ENCODE peak calls at places on chromosome 17, in eight cellular contexts. One of them, this sample, is unnamed.

GRCh38 chr17:34024303-34025178 is 230.5 kb upstream of the CCL2 start:
- DNase-seq in neural progenitor cell: peak
- DNase-seq in fibroblast of mammary gland: no peak
- DNase-seq in AG04450: no peak
- DNase-seq in testis: no peak
- DNase-seq in upper lobe of right lung: no peak
- DNase-seq in suprapubic skin: no peak
- DNase-seq in cardiac muscle cell: no peak
- DNase-seq in this sample: no peak

GRCh38 chr17:21189361-21189760 is 24.6 kb downstream of the TMEM11 start:
- DNase-seq in AG04450: no peak
- DNase-seq in testis: no peak
- DNase-seq in suprapubic skin: no peak
- DNase-seq in cardiac muscle cell: no peak
- DNase-seq in fibroblast of mammary gland: no peak
- DNase-seq in neural progenitor cell: no peak
- DNase-seq in upper lobe of right lung: no peak
- DNase-seq in this sample: no peak

GRCh38 chr17:39997543-39997942 is 16.9 kb downstream of the PSMD3 start:
- DNase-seq in upper lobe of right lung: no peak
- DNase-seq in cardiac muscle cell: no peak
- DNase-seq in neural progenitor cell: no peak
- DNase-seq in fibroblast of mammary gland: no peak
- DNase-seq in AG04450: no peak
- DNase-seq in suprapubic skin: no peak
- DNase-seq in testis: no peak
- DNase-seq in this sample: no peak

GRCh38 chr17:3755335-3756030 is 31.8 kb downstream of the HASPIN start:
- DNase-seq in upper lobe of right lung: no peak
- DNase-seq in fibroblast of mammary gland: no peak
- DNase-seq in AG04450: no peak
- DNase-seq in testis: peak
- DNase-seq in cardiac muscle cell: no peak
- DNase-seq in neural progenitor cell: no peak
- DNase-seq in suprapubic skin: no peak
- DNase-seq in this sample: no peak

GRCh38 chr17:50266384-50267073 is 7.7 kb upstream of the TMEM92 start:
- DNase-seq in suprapubic skin: peak
- DNase-seq in fibroblast of mammary gland: peak
- DNase-seq in upper lobe of right lung: peak
- DNase-seq in cardiac muscle cell: peak
- DNase-seq in neural progenitor cell: no peak
- DNase-seq in testis: peak
- DNase-seq in AG04450: peak
- DNase-seq in this sample: peak

GRCh38 chr17:35486920-35487727 is 38.6 kb upstream of the SLFN13 start:
- DNase-seq in cardiac muscle cell: peak
- DNase-seq in fibroblast of mammary gland: peak
- DNase-seq in suprapubic skin: no peak
- DNase-seq in AG04450: peak
- DNase-seq in testis: no peak
- DNase-seq in neural progenitor cell: no peak
- DNase-seq in upper lobe of right lung: peak
- DNase-seq in this sample: no peak

GRCh38 chr17:73390221-73390620 is 78.4 kb upstream of the CDC42EP4 start:
- DNase-seq in testis: no peak
- DNase-seq in neural progenitor cell: no peak
- DNase-seq in upper lobe of right lung: no peak
- DNase-seq in fibroblast of mammary gland: no peak
- DNase-seq in AG04450: no peak
- DNase-seq in suprapubic skin: no peak
- DNase-seq in cardiac muscle cell: no peak
- DNase-seq in this sample: no peak

GRCh38 chr17:63701477-63702222 is 1.7 kb upstream of the LIMD2 start:
- DNase-seq in fibroblast of mammary gland: no peak
- DNase-seq in suprapubic skin: peak
- DNase-seq in cardiac muscle cell: no peak
- DNase-seq in neural progenitor cell: no peak
- DNase-seq in AG04450: no peak
- DNase-seq in upper lobe of right lung: peak
- DNase-seq in testis: peak
- DNase-seq in this sample: no peak

GRCh38 chr17:75129576-75129975 is 2.0 kb downstream of the NT5C start:
- DNase-seq in testis: no peak
- DNase-seq in cardiac muscle cell: no peak
- DNase-seq in AG04450: no peak
- DNase-seq in suprapubic skin: no peak
- DNase-seq in fibroblast of mammary gland: no peak
- DNase-seq in upper lobe of right lung: no peak
- DNase-seq in neural progenitor cell: no peak
- DNase-seq in this sample: no peak

GRCh38 chr17:16976686-16977550 is 5.0 kb upstream of the TNFRSF13B start:
- DNase-seq in testis: no peak
- DNase-seq in cardiac muscle cell: no peak
- DNase-seq in fibroblast of mammary gland: no peak
- DNase-seq in AG04450: no peak
- DNase-seq in upper lobe of right lung: no peak
- DNase-seq in neural progenitor cell: no peak
- DNase-seq in suprapubic skin: peak
- DNase-seq in this sample: no peak

GRCh38 chr17:49881054-49881402 is 33.2 kb upstream of the TAC4 start:
- DNase-seq in upper lobe of right lung: no peak
- DNase-seq in fibroblast of mammary gland: no peak
- DNase-seq in AG04450: no peak
- DNase-seq in cardiac muscle cell: no peak
- DNase-seq in neural progenitor cell: peak
- DNase-seq in testis: no peak
- DNase-seq in suprapubic skin: no peak
- DNase-seq in this sample: no peak

GRCh38 chr17:42950044-42950783 is 14.0 kb downstream of the AARSD1 start:
- DNase-seq in fibroblast of mammary gland: peak
- DNase-seq in neural progenitor cell: no peak
- DNase-seq in AG04450: peak
- DNase-seq in testis: no peak
- DNase-seq in cardiac muscle cell: no peak
- DNase-seq in suprapubic skin: no peak
- DNase-seq in upper lobe of right lung: no peak
- DNase-seq in this sample: no peak

GRCh38 chr17:27540300-27541105 is 84.3 kb downstream of the KSR1 start:
- DNase-seq in upper lobe of right lung: peak
- DNase-seq in testis: peak
- DNase-seq in suprapubic skin: peak
- DNase-seq in cardiac muscle cell: peak
- DNase-seq in neural progenitor cell: no peak
- DNase-seq in fibroblast of mammary gland: peak
- DNase-seq in AG04450: peak
- DNase-seq in this sample: peak

GRCh38 chr17:73863761-73864535 is 219.7 kb upstream of the SDK2 start:
- DNase-seq in suprapubic skin: no peak
- DNase-seq in neural progenitor cell: no peak
- DNase-seq in testis: no peak
- DNase-seq in fibroblast of mammary gland: no peak
- DNase-seq in AG04450: no peak
- DNase-seq in upper lobe of right lung: no peak
- DNase-seq in cardiac muscle cell: no peak
- DNase-seq in this sample: no peak

GRCh38 chr17:42421479-42422332 is 1.4 kb downstream of the CAVIN1 start:
- DNase-seq in neural progenitor cell: peak
- DNase-seq in AG04450: no peak
- DNase-seq in suprapubic skin: no peak
- DNase-seq in upper lobe of right lung: peak
- DNase-seq in fibroblast of mammary gland: peak
- DNase-seq in cardiac muscle cell: peak
- DNase-seq in testis: no peak
- DNase-seq in this sample: no peak

GRCh38 chr17:52170963-52171572 is 12.6 kb upstream of the CA10 start:
- DNase-seq in testis: peak
- DNase-seq in neural progenitor cell: peak
- DNase-seq in upper lobe of right lung: no peak
- DNase-seq in suprapubic skin: no peak
- DNase-seq in AG04450: no peak
- DNase-seq in cardiac muscle cell: peak
- DNase-seq in fibroblast of mammary gland: peak
- DNase-seq in this sample: no peak

GRCh38 chr17:50261051-50261915 is 13.0 kb upstream of the TMEM92 start:
- DNase-seq in upper lobe of right lung: peak
- DNase-seq in neural progenitor cell: no peak
- DNase-seq in AG04450: no peak
- DNase-seq in testis: no peak
- DNase-seq in suprapubic skin: peak
- DNase-seq in cardiac muscle cell: no peak
- DNase-seq in fibroblast of mammary gland: no peak
- DNase-seq in this sample: no peak

GRCh38 chr17:45370949-45371413 is 54.2 kb upstream of the MAP3K14 start:
- DNase-seq in neural progenitor cell: no peak
- DNase-seq in AG04450: no peak
- DNase-seq in fibroblast of mammary gland: no peak
- DNase-seq in cardiac muscle cell: no peak
- DNase-seq in upper lobe of right lung: peak
- DNase-seq in testis: no peak
- DNase-seq in suprapubic skin: peak
- DNase-seq in this sample: no peak
- TF ChIP-seq CTCF in neural progenitor cell: no peak
- TF ChIP-seq CTCF in AG04450: no peak
- TF ChIP-seq CTCF in fibroblast of mammary gland: no peak
- TF ChIP-seq CTCF in cardiac muscle cell: no peak
- TF ChIP-seq CTCF in upper lobe of right lung: no peak
- TF ChIP-seq CTCF in testis: no peak
- TF ChIP-seq CTCF in suprapubic skin: no peak
- TF ChIP-seq CTCF in this sample: no peak

DNA sequence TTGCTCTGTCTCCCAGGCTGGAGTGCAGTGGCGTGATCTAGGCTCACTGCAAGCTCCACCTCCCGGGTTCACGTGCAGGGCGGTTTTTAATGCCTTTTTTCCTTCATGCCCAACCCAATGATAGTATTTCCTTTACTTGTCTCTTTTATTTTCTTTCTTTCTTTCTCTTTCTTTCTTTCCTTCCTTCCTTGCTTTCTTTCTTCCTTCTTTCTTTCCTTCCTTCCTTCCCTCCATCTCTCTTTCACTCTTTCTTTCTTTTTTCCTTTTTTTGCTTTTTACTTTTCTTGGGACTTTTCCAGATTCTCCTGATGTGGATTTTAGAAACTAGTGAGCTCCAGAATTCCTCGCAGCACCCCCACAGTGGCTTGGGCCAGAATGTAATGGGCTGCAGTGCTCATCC is 3.1 kb downstream of the MYH3 start:
- DNase-seq in neural progenitor cell: no peak
- DNase-seq in AG04450: no peak
- DNase-seq in testis: no peak
- DNase-seq in upper lobe of right lung: no peak
- DNase-seq in cardiac muscle cell: no peak
- DNase-seq in fibroblast of mammary gland: no peak
- DNase-seq in suprapubic skin: no peak
- DNase-seq in this sample: no peak
- H3K4me3 ChIP-seq in neural progenitor cell: no peak
- H3K4me3 ChIP-seq in AG04450: no peak
- H3K4me3 ChIP-seq in testis: no peak
- H3K4me3 ChIP-seq in upper lobe of right lung: no peak
- H3K4me3 ChIP-seq in cardiac muscle cell: no peak
- H3K4me3 ChIP-seq in fibroblast of mammary gland: no peak
- H3K4me3 ChIP-seq in suprapubic skin: no peak
- H3K4me3 ChIP-seq in this sample: no peak

GRCh38 chr17:79870540-79870939 is 31.3 kb upstream of the CBX4 start:
- DNase-seq in testis: no peak
- DNase-seq in upper lobe of right lung: no peak
- DNase-seq in suprapubic skin: no peak
- DNase-seq in cardiac muscle cell: no peak
- DNase-seq in AG04450: no peak
- DNase-seq in fibroblast of mammary gland: no peak
- DNase-seq in neural progenitor cell: no peak
- DNase-seq in this sample: no peak

GRCh38 chr17:79874329-79874981 is 35.2 kb upstream of the CBX4 start:
- DNase-seq in suprapubic skin: no peak
- DNase-seq in fibroblast of mammary gland: peak
- DNase-seq in testis: no peak
- DNase-seq in upper lobe of right lung: no peak
- DNase-seq in AG04450: no peak
- DNase-seq in cardiac muscle cell: peak
- DNase-seq in neural progenitor cell: peak
- DNase-seq in this sample: no peak

GRCh38 chr17:79873583-79873982 is 34.3 kb upstream of the CBX4 start:
- DNase-seq in cardiac muscle cell: no peak
- DNase-seq in suprapubic skin: no peak
- DNase-seq in testis: no peak
- DNase-seq in fibroblast of mammary gland: no peak
- DNase-seq in neural progenitor cell: no peak
- DNase-seq in AG04450: no peak
- DNase-seq in upper lobe of right lung: no peak
- DNase-seq in this sample: no peak

GRCh38 chr17:79872762-79873161 is 33.5 kb upstream of the CBX4 start:
- DNase-seq in testis: no peak
- DNase-seq in cardiac muscle cell: no peak
- DNase-seq in suprapubic skin: no peak
- DNase-seq in neural progenitor cell: no peak
- DNase-seq in upper lobe of right lung: no peak
- DNase-seq in AG04450: no peak
- DNase-seq in fibroblast of mammary gland: no peak
- DNase-seq in this sample: no peak

DNA sequence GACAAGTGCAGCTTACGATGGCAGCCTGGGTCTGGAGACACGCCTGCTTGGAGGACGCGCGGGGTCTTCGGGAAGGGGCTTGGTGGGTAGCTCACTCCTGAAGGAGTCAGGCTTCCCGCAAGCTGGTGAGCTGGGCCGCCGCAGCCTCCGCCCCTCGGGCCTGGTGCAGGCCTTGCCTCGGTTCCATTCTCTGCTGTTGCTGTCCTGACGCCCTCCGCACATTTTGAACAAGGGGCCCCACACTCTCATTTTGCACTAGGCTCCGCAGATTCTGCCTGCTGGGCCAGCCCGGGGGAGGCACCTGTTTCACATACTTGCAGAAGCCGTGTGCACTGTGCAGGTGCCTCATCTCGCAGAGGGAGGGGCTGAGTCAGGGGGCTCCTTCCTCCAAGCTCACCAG is 31.9 kb upstream of the CBX4 start:
- DNase-seq in AG04450: no peak
- DNase-seq in fibroblast of mammary gland: no peak
- DNase-seq in testis: no peak
- DNase-seq in neural progenitor cell: no peak
- DNase-seq in upper lobe of right lung: peak
- DNase-seq in cardiac muscle cell: no peak
- DNase-seq in suprapubic skin: no peak
- DNase-seq in this sample: no peak
- TF ChIP-seq CTCF in AG04450: no peak
- TF ChIP-seq CTCF in fibroblast of mammary gland: no peak
- TF ChIP-seq CTCF in testis: no peak
- TF ChIP-seq CTCF in neural progenitor cell: no peak
- TF ChIP-seq CTCF in upper lobe of right lung: no peak
- TF ChIP-seq CTCF in cardiac muscle cell: no peak
- TF ChIP-seq CTCF in suprapubic skin: no peak
- TF ChIP-seq CTCF in this sample: no peak

DNA sequence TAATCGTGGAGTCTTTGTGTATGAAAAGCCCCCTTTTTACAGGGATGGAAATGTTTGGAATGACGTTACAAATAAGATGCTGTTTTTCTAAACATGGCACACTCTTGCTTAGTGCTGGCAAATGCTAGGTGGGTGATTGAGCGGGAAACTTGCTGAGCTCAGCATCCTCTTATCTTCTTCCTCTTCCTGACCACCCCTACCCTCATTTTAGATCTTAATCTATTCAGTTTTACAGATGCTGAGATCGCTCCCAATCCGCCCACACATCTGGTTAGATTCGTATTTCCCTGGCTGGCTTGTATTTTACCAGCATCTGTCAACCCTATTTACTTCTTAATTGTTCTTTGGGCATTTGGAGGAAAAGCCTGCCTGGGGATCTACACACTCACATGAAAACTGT is 258.3 kb downstream of the HS3ST3B1 start:
- DNase-seq in upper lobe of right lung: no peak
- DNase-seq in fibroblast of mammary gland: no peak
- DNase-seq in testis: no peak
- DNase-seq in cardiac muscle cell: no peak
- DNase-seq in AG04450: no peak
- DNase-seq in neural progenitor cell: no peak
- DNase-seq in suprapubic skin: no peak
- DNase-seq in this sample: no peak
- H3K4me3 ChIP-seq in upper lobe of right lung: no peak
- H3K4me3 ChIP-seq in fibroblast of mammary gland: no peak
- H3K4me3 ChIP-seq in testis: no peak
- H3K4me3 ChIP-seq in cardiac muscle cell: no peak
- H3K4me3 ChIP-seq in AG04450: no peak
- H3K4me3 ChIP-seq in neural progenitor cell: no peak
- H3K4me3 ChIP-seq in suprapubic skin: no peak
- H3K4me3 ChIP-seq in this sample: no peak

This sample was measured in AG09309.